ENCODE peak calls at places on chromosomes 6 and 20, in seven cellular contexts. M is H54, R is substantia nigra, D is cardiac septum, Z is psoas muscle, K is dermis microvascular lymphatic vessel endothelial cell, I is AG20443. F is an unnamed sample.

GRCh38 chr20:35947489-35947888 is 6.8 kb downstream of the SCAND1 start:
- DNase-seq in M (peak; percentile 36), R (no peak), D (no peak), Z (no peak), K (no peak), I (peak; percentile 30), F (no peak)

GRCh38 chr20:24991897-24992419 is 593 bp downstream of the APMAP start:
- DNase-seq in M (peak; percentile 20), R (no peak), D (peak; percentile 76), Z (peak; percentile 32), K (no peak), I (peak; percentile 59), F (no peak)

GRCh38 chr6:142478117-142478516 is 176.3 kb downstream of the ADGRG6 start:
- DNase-seq in M (no peak), R (no peak), D (no peak), Z (no peak), K (no peak), I (peak; percentile 29), F (peak; percentile 23)

GRCh38 chr20:10672579-10673127 is 1.1 kb downstream of the JAG1 start:
- DNase-seq in M (peak; percentile 61), R (no peak), D (peak; percentile 90), Z (peak; percentile 63), K (no peak), I (peak; percentile 60), F (peak; percentile 92)

GRCh38 chr6:169962604-169963469 is 211.4 kb downstream of the ERMARD start:
- DNase-seq in M (no peak), R (no peak), D (no peak), Z (no peak), K (no peak), I (no peak), F (peak; percentile 61)

GRCh38 chr20:6140947-6141346 is 18.1 kb upstream of the FERMT1 start:
- DNase-seq in M (peak; percentile 26), R (no peak), D (no peak), Z (no peak), K (no peak), I (no peak), F (no peak)

GRCh38 chr6:127206531-127207065 is 60.1 kb upstream of the RNF146 start:
- DNase-seq in M (no peak), R (no peak), D (no peak), Z (no peak), K (no peak), I (no peak), F (no peak)

GRCh38 chr6:100462396-100462795 is 2.3 kb downstream of the SIM1 start:
- DNase-seq in M (no peak), R (no peak), D (no peak), Z (no peak), K (no peak), I (no peak), F (no peak)

GRCh38 chr6:44004625-44005506 is 122.4 kb downstream of the MRPL14 start:
- DNase-seq in M (peak; percentile 82), R (no peak), D (no peak), Z (no peak), K (no peak), I (no peak), F (no peak)

GRCh38 chr6:75124085-75124484 is 81.8 kb downstream of the COL12A1 start:
- DNase-seq in M (no peak), R (no peak), D (no peak), Z (no peak), K (no peak), I (no peak), F (no peak)

GRCh38 chr6:6003334-6004146 is 3.2 kb downstream of the NRN1 start:
- DNase-seq in M (no peak), R (no peak), D (peak; percentile 87), Z (no peak), K (no peak), I (peak; percentile 29), F (peak; percentile 86)

GRCh38 chr20:50302463-50303041 is 111.9 kb downstream of the CEBPB start:
- DNase-seq in M (no peak), R (no peak), D (peak; percentile 62), Z (peak; percentile 12), K (no peak), I (peak; percentile 47), F (no peak)

GRCh38 chr6:109466212-109466923 is 10.8 kb upstream of the MICAL1 start:
- DNase-seq in M (no peak), R (no peak), D (no peak), Z (no peak), K (no peak), I (no peak), F (no peak)

GRCh38 chr20:58818585-58819285 is 32.0 kb downstream of the GNAS-AS1 start:
- DNase-seq in M (peak; percentile 63), R (no peak), D (no peak), Z (no peak), K (no peak), I (peak; percentile 59), F (no peak)

F was measured in upper lobe of left lung.